ENCODE peak calls at places on chromosomes 13 and 19, in four cellular contexts. R, T, Q and A are unnamed samples.

GRCh38 chr19:40811478-40812341 is 12.7 kb downstream of the EGLN2 start:
- DNase-seq in R (no peak), T (peak; percentile 51), Q (peak; percentile 39), A (peak; percentile 62)

GRCh38 chr19:20153281-20153680 is 13.7 kb upstream of the ZNF486 start:
- DNase-seq in R (no peak), T (no peak), Q (no peak), A (no peak)

GRCh38 chr13:83549671-83550070 is 332.6 kb downstream of the SLITRK1 start:
- DNase-seq in R (no peak), T (no peak), Q (no peak), A (no peak)

GRCh38 chr13:27943951-27944350 is 24.2 kb downstream of the PDX1 start:
- DNase-seq in R (no peak), T (no peak), Q (no peak), A (no peak)

GRCh38 chr13:113152894-113153809 is 5.3 kb upstream of the PROZ start:
- DNase-seq in R (no peak), T (peak; percentile 62), Q (peak; percentile 57), A (peak; percentile 29)

GRCh38 chr19:18684642-18684993 is 1.1 kb downstream of the CRTC1 start:
- DNase-seq in R (no peak), T (no peak), Q (no peak), A (no peak)

GRCh38 chr19:19742773-19743172 is 9.9 kb upstream of the ZNF14 start:
- DNase-seq in R (no peak), T (no peak), Q (no peak), A (no peak)

GRCh38 chr13:30077338-30077737 is 226.9 kb upstream of the UBL3 start:
- DNase-seq in R (no peak), T (no peak), Q (no peak), A (no peak)

GRCh38 chr19:38739440-38740251 is 4.6 kb downstream of the CAPN12 start:
- DNase-seq in R (no peak), T (no peak), Q (no peak), A (no peak)

GRCh38 chr13:106103779-106104178 is 431.7 kb downstream of the EFNB2 start:
- DNase-seq in R (no peak), T (no peak), Q (no peak), A (no peak)

GRCh38 chr19:28196961-28197360 is 1016.0 kb downstream of the UQCRFS1 start:
- DNase-seq in R (no peak), T (no peak), Q (no peak), A (no peak)

GRCh38 chr13:31749929-31750328 is 10.6 kb downstream of the RXFP2 start:
- DNase-seq in R (peak; percentile 94), T (no peak), Q (no peak), A (no peak)

GRCh38 chr13:51794959-51795358 is 9.0 kb downstream of the DHRS12 start:
- DNase-seq in R (no peak), T (no peak), Q (no peak), A (no peak)

GRCh38 chr19:43452517-43453045 is 12.8 kb downstream of the LYPD3 start:
- DNase-seq in R (no peak), T (no peak), Q (no peak), A (no peak)

GRCh38 chr19:4016486-4016885 is 8.9 kb downstream of the PIAS4 start:
- DNase-seq in R (no peak), T (no peak), Q (no peak), A (no peak)

GRCh38 chr13:41222259-41222852 is 28.0 kb upstream of the KBTBD7 start:
- DNase-seq in R (peak; percentile 40), T (peak; percentile 30), Q (peak; percentile 39), A (peak; percentile 78)

DNA sequence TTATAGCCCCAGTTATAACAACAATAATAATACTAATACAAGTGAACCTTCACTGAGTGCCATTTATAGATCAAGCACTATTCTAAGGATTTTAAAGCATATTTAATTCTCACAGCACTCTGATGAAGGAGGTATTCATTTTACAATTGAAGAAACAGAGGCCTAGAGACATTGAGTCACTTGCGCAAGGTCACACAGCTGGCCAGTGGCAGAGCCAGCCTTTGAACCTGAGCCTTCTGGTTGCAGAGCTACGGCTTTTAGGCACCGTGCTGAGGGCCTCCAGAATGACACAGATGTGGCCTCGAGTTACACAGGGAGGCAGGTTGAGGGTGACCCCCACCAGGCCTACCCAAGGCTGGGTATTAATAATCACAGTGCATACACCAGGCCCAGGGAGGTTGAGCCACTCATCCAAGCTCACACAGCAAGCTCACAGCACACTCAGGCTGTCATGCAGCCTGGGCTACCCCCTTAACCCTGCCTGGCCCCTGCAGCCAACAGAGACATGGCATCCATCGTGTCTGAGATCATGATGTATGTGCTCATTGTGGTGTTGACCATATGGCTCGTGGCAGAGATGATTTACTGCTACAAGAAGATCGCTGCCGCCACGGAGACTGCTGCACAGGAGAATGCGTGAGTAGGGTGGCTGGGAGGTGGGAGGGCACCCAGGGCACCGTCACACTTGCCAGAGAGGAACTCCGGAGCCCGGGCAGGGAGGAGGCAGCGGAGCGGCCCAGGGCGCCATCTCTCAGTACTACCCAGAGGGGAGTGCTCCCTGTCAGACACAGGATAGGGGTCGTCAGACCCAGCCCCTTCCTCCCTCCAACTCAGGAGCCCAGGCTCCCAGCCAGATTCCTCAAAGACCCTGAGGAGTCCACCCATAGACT is 2.7 kb upstream of the HPN start:
- DNase-seq in R (no peak), T (no peak), Q (no peak), A (no peak)
- H3K4me1 ChIP-seq in R (peaks cover 5% of the 10 kb centered on the region), T (peaks cover 18% of the 10 kb centered on the region), Q (peaks cover 12% of the 10 kb centered on the region), A (no peaks in the 10 kb centered on the region)

GRCh38 chr13:57629821-57630235 is 1.7 kb upstream of the PCDH17 start:
- DNase-seq in R (peak; percentile 42), T (peak; percentile 61), Q (peak; percentile 74), A (peak; percentile 58)
- TF ChIP-seq POLR2A in R (peak; percentile 41), T (no peak), Q (peak; percentile 94), A (no peak)

DNA sequence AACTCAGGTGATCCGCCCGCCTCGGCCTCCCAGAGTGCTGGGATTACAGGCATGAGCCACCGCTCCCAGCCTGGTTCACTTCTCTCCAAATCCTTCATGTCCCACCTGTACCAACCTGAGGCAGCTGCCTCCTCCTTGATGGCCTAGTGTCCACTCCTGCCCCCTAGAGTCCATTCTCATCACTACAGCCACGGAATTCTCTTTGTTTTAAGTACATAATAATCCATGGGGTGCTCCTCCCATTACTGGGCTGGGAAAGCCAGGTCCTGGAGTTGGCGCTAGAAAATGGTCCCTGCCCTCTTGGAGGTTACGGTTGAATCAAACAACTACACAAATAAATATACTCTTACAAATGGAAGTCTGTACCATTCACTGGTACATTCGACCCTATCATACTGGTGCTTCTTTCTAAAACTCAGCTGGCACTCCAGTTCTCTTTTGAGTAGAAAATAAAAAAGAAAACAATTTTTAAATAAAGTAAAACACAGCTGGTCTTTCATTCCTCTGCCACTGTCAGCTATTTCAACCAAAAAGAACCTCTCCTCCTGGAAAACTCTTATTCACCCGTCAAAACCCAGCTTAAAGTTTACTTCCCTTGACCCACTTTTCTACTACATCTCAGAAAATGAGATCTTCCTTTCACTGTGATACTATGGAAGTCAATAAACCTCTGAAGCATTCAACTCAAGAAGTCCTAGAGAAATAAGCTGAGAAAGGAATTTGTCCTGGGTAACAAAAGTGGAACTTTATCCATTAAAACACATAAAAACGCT is 22.4 kb upstream of the ARHGEF18 start:
- DNase-seq in R (no peak), T (no peak), Q (no peak), A (no peak)
- TF ChIP-seq CTCF in R (no peak), T (no peak), Q (peak; percentile 12), A (peak; percentile 33)

GRCh38 chr19:2275588-2276428 is 6.2 kb downstream of the PEAK3 start:
- DNase-seq in R (no peak), T (peak; percentile 60), Q (no peak), A (no peak)
- H3K4me1 ChIP-seq in R (peaks cover 14% of the 10 kb centered on the region), T (peaks cover 20% of the 10 kb centered on the region), Q (peaks cover 15% of the 10 kb centered on the region), A (peaks cover 7% of the 10 kb centered on the region)